ENCODE peak calls at places on chromosomes 11 and 22, in six cellular contexts. N is neural progenitor cell; P is caudate nucleus; W is GM20000; V is stimulated activated CD4-positive, alpha-beta T cell treated with anti-CD3 and anti-CD28 coated beads, Interleukin-1b, Interleukin-23, amount 100 ng/mL, for 24 hours; F is kidney epithelial cell. H is an unnamed sample.

GRCh38 chr11:104522650-104523049 is 358.7 kb upstream of the PDGFD start:
- DNase-seq in P (no peak), F (no peak), V (no peak), N (no peak), W (no peak), H (no peak)

GRCh38 chr11:19723572-19724342 is 11.1 kb downstream of the NAV2 start:
- DNase-seq in P (no peak), V (no peak), W (no peak), N (no peak), F (no peak), H (no peak)

GRCh38 chr22:31210830-31211503 is 1.1 kb upstream of the LIMK2 start:
- DNase-seq in N (no peak), F (no peak), P (no peak), W (no peak), V (no peak), H (no peak)

GRCh38 chr11:113979427-113979826 is 4.5 kb downstream of the HTR3A start:
- DNase-seq in N (no peak), W (no peak), V (no peak), P (no peak), F (no peak), H (no peak)

GRCh38 chr22:28911279-28911640 is 27.9 kb downstream of the ZNRF3 start:
- DNase-seq in F (no peak), N (no peak), V (no peak), W (no peak), P (no peak), H (no peak)

GRCh38 chr22:49716441-49716840 is 111.2 kb downstream of the BRD1 start:
- DNase-seq in W (no peak), F (no peak), V (no peak), N (no peak), P (no peak), H (no peak)

GRCh38 chr11:67504950-67505561 is at the start of gene PITPNM1:
- DNase-seq in W (peak; percentile 95), P (no peak), F (no peak), V (peak; percentile 79), N (peak; percentile 86), H (peak; percentile 85)

GRCh38 chr22:50201191-50202129 is 649 bp downstream of the SELENOO start:
- DNase-seq in V (no peak), N (peak; percentile 73), F (no peak), P (no peak), W (no peak), H (peak; percentile 46)

GRCh38 chr11:68053117-68053516 is 14.3 kb downstream of the TCIRG1 start:
- DNase-seq in P (no peak), F (no peak), V (no peak), N (no peak), W (peak; percentile 8), H (no peak)

GRCh38 chr11:128852327-128853023 is 14.6 kb downstream of the KCNJ1 start:
- DNase-seq in F (no peak), W (no peak), N (no peak), V (no peak), P (no peak), H (no peak)

GRCh38 chr11:62816567-62816966 is 11.3 kb upstream of the NXF1 start:
- DNase-seq in N (no peak), F (no peak), W (no peak), P (no peak), V (no peak), H (no peak)

GRCh38 chr11:120224872-120225371 is 14.1 kb downstream of the OAF start:
- DNase-seq in W (no peak), V (no peak), F (no peak), N (no peak), P (no peak), H (no peak)

GRCh38 chr11:34654491-34655334 is 33.8 kb downstream of the EHF start:
- DNase-seq in V (no peak), P (no peak), F (no peak), N (no peak), W (no peak), H (no peak)

GRCh38 chr22:30922151-30922611 is 46.4 kb downstream of the MORC2 start:
- DNase-seq in V (peak; percentile 73), F (peak; percentile 2), P (peak; percentile 50), W (peak; percentile 76), N (peak; percentile 25), H (no peak)

GRCh38 chr22:49067504-49067903 is 760.2 kb downstream of the BRD1 start:
- DNase-seq in F (no peak), P (no peak), V (no peak), W (no peak), N (no peak), H (no peak)

GRCh38 chr11:129639300-129639699 is 176.3 kb upstream of the TMEM45B start:
- DNase-seq in P (no peak), F (peak; percentile 97), N (no peak), W (no peak), V (peak; percentile 21), H (no peak)

GRCh38 chr22:40462195-40462988 is 92.0 kb downstream of the SGSM3 start:
- DNase-seq in W (peak; percentile 11), N (no peak), P (no peak), V (peak; percentile 7), F (no peak), H (no peak)

GRCh38 chr11:8218409-8218808 is 45.3 kb downstream of the LMO1 start:
- DNase-seq in N (no peak), W (no peak), P (no peak), F (no peak), V (no peak), H (no peak)

GRCh38 chr11:14249121-14249963 is 109.6 kb downstream of the RRAS2 start:
- DNase-seq in P (peak; percentile 32), F (peak; percentile 12), W (peak; percentile 62), V (peak; percentile 29), N (peak; percentile 87), H (peak; percentile 68)

GRCh38 chr22:30969532-30970355 is 679 bp downstream of the TUG1 start:
- DNase-seq in F (no peak), N (no peak), P (no peak), V (peak; percentile 21), W (peak; percentile 69), H (peak; percentile 61)

GRCh38 chr22:27213766-27214581 is 556.6 kb downstream of the MIAT start:
- DNase-seq in F (no peak), W (no peak), N (no peak), V (no peak), P (no peak), H (no peak)

GRCh38 chr11:27963370-27963769 is 144.6 kb downstream of the KIF18A start:
- DNase-seq in F (no peak), N (no peak), W (no peak), V (no peak), P (no peak), H (no peak)

GRCh38 chr22:21652547-21653545 is 10.7 kb downstream of the SDF2L1 start:
- DNase-seq in V (no peak), F (no peak), P (no peak), W (no peak), N (peak; percentile 92), H (peak; percentile 70)

GRCh38 chr11:94183886-94184264 is 55.2 kb downstream of the PANX1 start:
- DNase-seq in F (peak; percentile 31), W (peak; percentile 39), N (peak; percentile 73), V (no peak), P (no peak), H (peak; percentile 61)

H was measured in K562.